ENCODE peak calls at places on chromosomes 3 and 15, in ten cellular contexts. One of them, this sample, is unnamed.

GRCh38 chr3:123071146-123071545 is 4.3 kb downstream of the PDIA5 start:
- DNase-seq in mammary epithelial cell: no peak
- DNase-seq in SK-N-SH: peak; percentile 75
- DNase-seq in AG09309: no peak
- DNase-seq in effector memory CD4-positive, alpha-beta T cell: no peak
- DNase-seq in tibial nerve: no peak
- DNase-seq in ovary: no peak
- DNase-seq in GM23248: peak; percentile 37
- DNase-seq in aorta: no peak
- DNase-seq in endothelial cell of umbilical vein: no peak
- DNase-seq in this sample: no peak

GRCh38 chr3:160401301-160402095 is 2.0 kb downstream of the SMC4 start:
- DNase-seq in GM23248: peak; percentile 74
- DNase-seq in tibial nerve: no peak
- DNase-seq in mammary epithelial cell: peak; percentile 70
- DNase-seq in AG09309: peak; percentile 51
- DNase-seq in endothelial cell of umbilical vein: peak; percentile 81
- DNase-seq in SK-N-SH: no peak
- DNase-seq in effector memory CD4-positive, alpha-beta T cell: no peak
- DNase-seq in aorta: no peak
- DNase-seq in ovary: no peak
- DNase-seq in this sample: peak; percentile 48

GRCh38 chr3:133197619-133198018 is 159.4 kb downstream of the TMEM108 start:
- DNase-seq in AG09309: no peak
- DNase-seq in aorta: no peak
- DNase-seq in endothelial cell of umbilical vein: no peak
- DNase-seq in SK-N-SH: no peak
- DNase-seq in ovary: no peak
- DNase-seq in GM23248: no peak
- DNase-seq in mammary epithelial cell: no peak
- DNase-seq in tibial nerve: no peak
- DNase-seq in effector memory CD4-positive, alpha-beta T cell: no peak
- DNase-seq in this sample: no peak

GRCh38 chr3:133167340-133168024 is 129.3 kb downstream of the TMEM108 start:
- DNase-seq in ovary: no peak
- DNase-seq in endothelial cell of umbilical vein: no peak
- DNase-seq in SK-N-SH: no peak
- DNase-seq in aorta: no peak
- DNase-seq in effector memory CD4-positive, alpha-beta T cell: no peak
- DNase-seq in AG09309: no peak
- DNase-seq in tibial nerve: no peak
- DNase-seq in mammary epithelial cell: no peak
- DNase-seq in GM23248: no peak
- DNase-seq in this sample: no peak

GRCh38 chr15:65942436-65942835 is 73.1 kb downstream of the RAB11A start:
- DNase-seq in mammary epithelial cell: no peak
- DNase-seq in effector memory CD4-positive, alpha-beta T cell: no peak
- DNase-seq in tibial nerve: no peak
- DNase-seq in ovary: no peak
- DNase-seq in SK-N-SH: peak; percentile 71
- DNase-seq in endothelial cell of umbilical vein: no peak
- DNase-seq in AG09309: no peak
- DNase-seq in aorta: no peak
- DNase-seq in GM23248: no peak
- DNase-seq in this sample: no peak

GRCh38 chr15:56918907-56919707 is 663 bp downstream of the TCF12 start:
- DNase-seq in effector memory CD4-positive, alpha-beta T cell: peak; percentile 51
- DNase-seq in endothelial cell of umbilical vein: peak; percentile 77
- DNase-seq in tibial nerve: no peak
- DNase-seq in aorta: peak; percentile 88
- DNase-seq in SK-N-SH: peak; percentile 75
- DNase-seq in ovary: peak; percentile 63
- DNase-seq in AG09309: no peak
- DNase-seq in GM23248: peak; percentile 91
- DNase-seq in mammary epithelial cell: peak; percentile 62
- DNase-seq in this sample: no peak

GRCh38 chr3:124774305-124774673 is 44.0 kb downstream of the UMPS start:
- DNase-seq in GM23248: peak; percentile 77
- DNase-seq in endothelial cell of umbilical vein: peak; percentile 64
- DNase-seq in mammary epithelial cell: no peak
- DNase-seq in effector memory CD4-positive, alpha-beta T cell: no peak
- DNase-seq in aorta: peak; percentile 88
- DNase-seq in SK-N-SH: no peak
- DNase-seq in ovary: no peak
- DNase-seq in tibial nerve: no peak
- DNase-seq in AG09309: no peak
- DNase-seq in this sample: no peak

GRCh38 chr15:101003706-101004105 is 84.5 kb downstream of the LRRK1 start:
- DNase-seq in ovary: no peak
- DNase-seq in SK-N-SH: no peak
- DNase-seq in AG09309: no peak
- DNase-seq in aorta: no peak
- DNase-seq in tibial nerve: no peak
- DNase-seq in effector memory CD4-positive, alpha-beta T cell: no peak
- DNase-seq in endothelial cell of umbilical vein: no peak
- DNase-seq in GM23248: no peak
- DNase-seq in mammary epithelial cell: no peak
- DNase-seq in this sample: no peak

GRCh38 chr3:60217156-60217911 is 1033.9 kb downstream of the FHIT start:
- DNase-seq in SK-N-SH: no peak
- DNase-seq in AG09309: no peak
- DNase-seq in GM23248: peak; percentile 27
- DNase-seq in tibial nerve: no peak
- DNase-seq in aorta: no peak
- DNase-seq in effector memory CD4-positive, alpha-beta T cell: no peak
- DNase-seq in endothelial cell of umbilical vein: no peak
- DNase-seq in ovary: no peak
- DNase-seq in mammary epithelial cell: no peak
- DNase-seq in this sample: no peak

GRCh38 chr3:154089416-154090115 is 31.6 kb upstream of the ARHGEF26 start:
- DNase-seq in GM23248: no peak
- DNase-seq in mammary epithelial cell: peak; percentile 37
- DNase-seq in endothelial cell of umbilical vein: no peak
- DNase-seq in SK-N-SH: peak; percentile 44
- DNase-seq in effector memory CD4-positive, alpha-beta T cell: no peak
- DNase-seq in aorta: no peak
- DNase-seq in ovary: no peak
- DNase-seq in AG09309: no peak
- DNase-seq in tibial nerve: no peak
- DNase-seq in this sample: no peak

GRCh38 chr15:74775132-74775562 is 6.7 kb upstream of the CSK start:
- DNase-seq in aorta: no peak
- DNase-seq in tibial nerve: no peak
- DNase-seq in AG09309: no peak
- DNase-seq in mammary epithelial cell: no peak
- DNase-seq in GM23248: no peak
- DNase-seq in SK-N-SH: no peak
- DNase-seq in ovary: no peak
- DNase-seq in endothelial cell of umbilical vein: no peak
- DNase-seq in effector memory CD4-positive, alpha-beta T cell: no peak
- DNase-seq in this sample: no peak

GRCh38 chr15:74775894-74776293 is 6.0 kb upstream of the CSK start:
- DNase-seq in effector memory CD4-positive, alpha-beta T cell: no peak
- DNase-seq in GM23248: no peak
- DNase-seq in aorta: no peak
- DNase-seq in endothelial cell of umbilical vein: no peak
- DNase-seq in ovary: no peak
- DNase-seq in SK-N-SH: no peak
- DNase-seq in mammary epithelial cell: no peak
- DNase-seq in AG09309: no peak
- DNase-seq in tibial nerve: no peak
- DNase-seq in this sample: no peak

GRCh38 chr15:74778599-74778970 is 3.3 kb upstream of the CSK start:
- DNase-seq in SK-N-SH: no peak
- DNase-seq in GM23248: no peak
- DNase-seq in ovary: no peak
- DNase-seq in aorta: no peak
- DNase-seq in effector memory CD4-positive, alpha-beta T cell: no peak
- DNase-seq in tibial nerve: no peak
- DNase-seq in AG09309: no peak
- DNase-seq in endothelial cell of umbilical vein: no peak
- DNase-seq in mammary epithelial cell: no peak
- DNase-seq in this sample: no peak

GRCh38 chr15:74777769-74778598 is 3.9 kb upstream of the CSK start:
- DNase-seq in endothelial cell of umbilical vein: no peak
- DNase-seq in ovary: no peak
- DNase-seq in GM23248: no peak
- DNase-seq in tibial nerve: no peak
- DNase-seq in AG09309: no peak
- DNase-seq in aorta: no peak
- DNase-seq in mammary epithelial cell: no peak
- DNase-seq in SK-N-SH: no peak
- DNase-seq in effector memory CD4-positive, alpha-beta T cell: no peak
- DNase-seq in this sample: no peak

GRCh38 chr15:74776851-74777768 is 4.8 kb upstream of the CSK start:
- DNase-seq in aorta: no peak
- DNase-seq in AG09309: no peak
- DNase-seq in ovary: no peak
- DNase-seq in endothelial cell of umbilical vein: peak; percentile 78
- DNase-seq in tibial nerve: no peak
- DNase-seq in GM23248: peak; percentile 47
- DNase-seq in mammary epithelial cell: no peak
- DNase-seq in SK-N-SH: peak; percentile 54
- DNase-seq in effector memory CD4-positive, alpha-beta T cell: peak; percentile 45
- DNase-seq in this sample: no peak
- H3K4me3 ChIP-seq in aorta: no peak overlapping the region
- H3K4me3 ChIP-seq in AG09309: no peak overlapping the region
- H3K4me3 ChIP-seq in ovary: no peak overlapping the region
- H3K4me3 ChIP-seq in endothelial cell of umbilical vein: no peak overlapping the region
- H3K4me3 ChIP-seq in tibial nerve: no peak overlapping the region
- H3K4me3 ChIP-seq in GM23248: no peak overlapping the region
- H3K4me3 ChIP-seq in mammary epithelial cell: no peak overlapping the region
- H3K4me3 ChIP-seq in SK-N-SH: no peak overlapping the region
- H3K4me3 ChIP-seq in effector memory CD4-positive, alpha-beta T cell: peak overlapping the region; percentile 18
- H3K4me3 ChIP-seq in this sample: no peak overlapping the region

GRCh38 chr3:43627360-43627759 is 5.5 kb upstream of the ANO10 start:
- DNase-seq in AG09309: no peak
- DNase-seq in tibial nerve: no peak
- DNase-seq in SK-N-SH: no peak
- DNase-seq in endothelial cell of umbilical vein: no peak
- DNase-seq in GM23248: no peak
- DNase-seq in mammary epithelial cell: no peak
- DNase-seq in ovary: no peak
- DNase-seq in aorta: no peak
- DNase-seq in effector memory CD4-positive, alpha-beta T cell: no peak
- DNase-seq in this sample: no peak
- H3K4me3 ChIP-seq in AG09309: no peak overlapping the region
- H3K4me3 ChIP-seq in tibial nerve: no peak overlapping the region
- H3K4me3 ChIP-seq in SK-N-SH: no peak overlapping the region
- H3K4me3 ChIP-seq in endothelial cell of umbilical vein: no peak overlapping the region
- H3K4me3 ChIP-seq in GM23248: no peak overlapping the region
- H3K4me3 ChIP-seq in mammary epithelial cell: no peak overlapping the region
- H3K4me3 ChIP-seq in ovary: no peak overlapping the region
- H3K4me3 ChIP-seq in aorta: no peak overlapping the region
- H3K4me3 ChIP-seq in effector memory CD4-positive, alpha-beta T cell: no peak overlapping the region
- H3K4me3 ChIP-seq in this sample: no peak overlapping the region

GRCh38 chr3:114409291-114409690 is 115.5 kb downstream of the TIGIT start:
- DNase-seq in endothelial cell of umbilical vein: no peak
- DNase-seq in ovary: no peak
- DNase-seq in AG09309: no peak
- DNase-seq in mammary epithelial cell: no peak
- DNase-seq in aorta: no peak
- DNase-seq in effector memory CD4-positive, alpha-beta T cell: no peak
- DNase-seq in GM23248: peak; percentile 25
- DNase-seq in tibial nerve: no peak
- DNase-seq in SK-N-SH: no peak
- DNase-seq in this sample: no peak
- H3K4me3 ChIP-seq in endothelial cell of umbilical vein: no peak overlapping the region
- H3K4me3 ChIP-seq in ovary: no peak overlapping the region
- H3K4me3 ChIP-seq in AG09309: no peak overlapping the region
- H3K4me3 ChIP-seq in mammary epithelial cell: no peak overlapping the region
- H3K4me3 ChIP-seq in aorta: no peak overlapping the region
- H3K4me3 ChIP-seq in effector memory CD4-positive, alpha-beta T cell: no peak overlapping the region
- H3K4me3 ChIP-seq in GM23248: peak overlapping the region; percentile 53
- H3K4me3 ChIP-seq in tibial nerve: no peak overlapping the region
- H3K4me3 ChIP-seq in SK-N-SH: no peak overlapping the region
- H3K4me3 ChIP-seq in this sample: no peak overlapping the region

GRCh38 chr3:193592841-193593665 is at the start of gene OPA1:
- DNase-seq in GM23248: peak; percentile 99
- DNase-seq in SK-N-SH: peak; percentile 97
- DNase-seq in AG09309: peak; percentile 95
- DNase-seq in tibial nerve: peak; percentile 92
- DNase-seq in mammary epithelial cell: peak; percentile 98
- DNase-seq in ovary: peak; percentile 97
- DNase-seq in endothelial cell of umbilical vein: peak; percentile 98
- DNase-seq in effector memory CD4-positive, alpha-beta T cell: peak; percentile 82
- DNase-seq in aorta: peak; percentile 100
- DNase-seq in this sample: peak; percentile 96

GRCh38 chr3:193593666-193594025 is 638 bp downstream of the OPA1 start:
- DNase-seq in mammary epithelial cell: peak; percentile 29
- DNase-seq in aorta: no peak
- DNase-seq in tibial nerve: no peak
- DNase-seq in SK-N-SH: peak; percentile 40
- DNase-seq in ovary: no peak
- DNase-seq in effector memory CD4-positive, alpha-beta T cell: no peak
- DNase-seq in endothelial cell of umbilical vein: peak; percentile 50
- DNase-seq in AG09309: no peak
- DNase-seq in GM23248: peak; percentile 69
- DNase-seq in this sample: no peak

GRCh38 chr3:193595939-193596487 is 3.0 kb downstream of the OPA1 start:
- DNase-seq in AG09309: no peak
- DNase-seq in SK-N-SH: no peak
- DNase-seq in ovary: no peak
- DNase-seq in tibial nerve: no peak
- DNase-seq in effector memory CD4-positive, alpha-beta T cell: no peak
- DNase-seq in mammary epithelial cell: no peak
- DNase-seq in GM23248: no peak
- DNase-seq in endothelial cell of umbilical vein: no peak
- DNase-seq in aorta: no peak
- DNase-seq in this sample: no peak

GRCh38 chr3:193598202-193598601 is 5.2 kb downstream of the OPA1 start:
- DNase-seq in endothelial cell of umbilical vein: no peak
- DNase-seq in ovary: no peak
- DNase-seq in GM23248: no peak
- DNase-seq in mammary epithelial cell: no peak
- DNase-seq in AG09309: no peak
- DNase-seq in aorta: no peak
- DNase-seq in tibial nerve: no peak
- DNase-seq in SK-N-SH: no peak
- DNase-seq in effector memory CD4-positive, alpha-beta T cell: no peak
- DNase-seq in this sample: no peak

GRCh38 chr3:193594946-193595689 is 2.1 kb downstream of the OPA1 start:
- DNase-seq in AG09309: no peak
- DNase-seq in tibial nerve: no peak
- DNase-seq in SK-N-SH: no peak
- DNase-seq in aorta: no peak
- DNase-seq in ovary: no peak
- DNase-seq in GM23248: peak; percentile 40
- DNase-seq in endothelial cell of umbilical vein: no peak
- DNase-seq in mammary epithelial cell: no peak
- DNase-seq in effector memory CD4-positive, alpha-beta T cell: no peak
- DNase-seq in this sample: no peak
- H3K4me3 ChIP-seq in AG09309: no peak overlapping the region
- H3K4me3 ChIP-seq in tibial nerve: no peak overlapping the region
- H3K4me3 ChIP-seq in SK-N-SH: no peak overlapping the region
- H3K4me3 ChIP-seq in aorta: no peak overlapping the region
- H3K4me3 ChIP-seq in ovary: no peak overlapping the region
- H3K4me3 ChIP-seq in GM23248: peak overlapping the region; percentile 97
- H3K4me3 ChIP-seq in endothelial cell of umbilical vein: no peak overlapping the region
- H3K4me3 ChIP-seq in mammary epithelial cell: no peak overlapping the region
- H3K4me3 ChIP-seq in effector memory CD4-positive, alpha-beta T cell: no peak overlapping the region
- H3K4me3 ChIP-seq in this sample: no peak overlapping the region

This sample was measured in skeletal muscle cell.